ENCODE peak calls at places on chromosome 11, in ten cellular contexts. D, L, G, J, Y, C, W, B, I and K are unnamed samples.

GRCh38 chr11:121138259-121138658 is 37.2 kb downstream of the TECTA start:
- DNase-seq in G (no peak), Y (no peak), I (no peak), D (no peak), L (no peak), J (no peak), B (no peak), W (no peak), C (no peak), K (no peak)

GRCh38 chr11:63476618-63477017 is 14.3 kb downstream of the PLAAT5 start:
- DNase-seq in D (no peak), B (no peak), J (no peak), G (no peak), W (no peak), L (no peak), C (no peak), Y (no peak), I (no peak), K (no peak)

GRCh38 chr11:60706931-60707330 is 7.5 kb downstream of the MS4A8 start:
- DNase-seq in I (no peak), Y (no peak), L (no peak), J (no peak), B (no peak), G (no peak), W (no peak), C (no peak), D (no peak), K (no peak)

GRCh38 chr11:122108192-122108799 is 7.7 kb downstream of the BLID start:
- DNase-seq in I (no peak), G (no peak), W (no peak), B (peak; percentile 57), Y (no peak), J (no peak), D (peak; percentile 73), L (peak; percentile 22), C (no peak), K (peak; percentile 36)

GRCh38 chr11:76602431-76602861 is 68.1 kb downstream of the LRRC32 start:
- DNase-seq in B (no peak), J (no peak), C (peak; percentile 77), Y (no peak), L (no peak), D (peak; percentile 78), G (peak; percentile 72), I (peak; percentile 84), W (no peak), K (peak; percentile 58)

GRCh38 chr11:68271781-68272608 is at the start of gene C11orf24:
- DNase-seq in G (peak; percentile 95), J (peak; percentile 98), I (peak; percentile 96), D (peak; percentile 97), C (peak; percentile 98), L (peak; percentile 96), Y (peak; percentile 96), B (peak; percentile 79), W (peak; percentile 90), K (peak; percentile 93)

GRCh38 chr11:59267738-59268475 is 55.2 kb upstream of the MPEG1 start:
- DNase-seq in B (no peak), C (no peak), Y (no peak), I (no peak), G (no peak), D (no peak), J (no peak), L (no peak), W (no peak), K (no peak)

GRCh38 chr11:47271961-47272661 is 2.2 kb downstream of the MADD start:
- DNase-seq in W (no peak), G (peak; percentile 50), I (peak; percentile 73), B (no peak), Y (peak; percentile 62), J (no peak), L (peak; percentile 35), D (no peak), C (peak; percentile 63), K (no peak)

GRCh38 chr11:80782135-80782885 is 1341.5 kb upstream of the TENM4 start:
- DNase-seq in I (no peak), G (no peak), D (no peak), C (no peak), B (no peak), W (no peak), L (no peak), Y (no peak), J (no peak), K (no peak)

GRCh38 chr11:58390551-58391063 is 16.1 kb downstream of the OR5B3 start:
- DNase-seq in C (no peak), L (no peak), I (no peak), W (no peak), J (no peak), D (no peak), B (no peak), G (no peak), Y (no peak), K (no peak)

GRCh38 chr11:112965601-112966125 is 4.4 kb downstream of the NCAM1 start:
- DNase-seq in I (no peak), G (no peak), B (no peak), J (no peak), W (no peak), Y (no peak), D (no peak), L (no peak), C (no peak), K (no peak)

GRCh38 chr11:112962854-112963367 is 1.7 kb downstream of the NCAM1 start:
- DNase-seq in L (peak; percentile 21), W (no peak), J (peak; percentile 48), Y (peak; percentile 72), C (peak; percentile 57), I (peak; percentile 84), G (peak; percentile 79), D (peak; percentile 8), B (no peak), K (peak; percentile 81)

GRCh38 chr11:112961146-112961668 is at the start of gene NCAM1:
- DNase-seq in B (peak; percentile 67), I (peak; percentile 92), L (peak; percentile 38), G (peak; percentile 85), Y (peak; percentile 67), C (peak; percentile 63), W (peak; percentile 21), J (peak; percentile 51), D (peak; percentile 90), K (peak; percentile 90)

GRCh38 chr11:112961751-112962747 is 829 bp downstream of the NCAM1 start:
- DNase-seq in L (peak; percentile 7), I (peak; percentile 45), D (peak; percentile 8), C (no peak), W (no peak), Y (no peak), G (peak; percentile 24), J (no peak), B (no peak), K (peak; percentile 50)

DNA sequence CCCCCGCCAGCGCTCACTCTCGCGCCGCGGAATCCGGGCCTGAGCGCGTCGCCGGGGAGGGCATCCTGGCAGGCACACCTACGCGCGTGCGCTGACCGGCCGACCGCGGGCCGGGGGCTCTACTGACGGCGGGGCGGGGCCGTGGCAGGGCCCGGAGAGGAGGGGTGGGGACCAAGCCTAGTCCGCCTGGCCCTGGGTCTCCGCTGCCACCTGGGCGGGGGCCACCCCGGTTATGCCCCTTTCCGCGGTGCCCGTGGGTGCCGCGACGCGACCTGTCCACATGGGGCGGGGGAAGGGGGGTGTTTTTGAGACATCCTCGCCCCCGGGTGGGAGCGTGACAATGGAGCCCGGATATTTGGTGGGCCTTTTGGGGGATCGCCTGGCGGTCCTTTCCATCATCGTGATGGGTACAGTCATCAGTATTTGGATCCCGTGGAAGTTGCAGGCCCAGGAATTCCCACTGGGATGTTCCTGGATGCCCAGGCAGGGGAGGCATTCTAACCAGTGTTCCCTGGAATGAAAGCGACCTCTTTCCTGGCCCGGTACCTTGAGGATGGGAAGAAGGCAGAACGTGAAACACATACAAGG is 2.2 kb downstream of the NCAM1 start:
- DNase-seq in L (no peak), W (no peak), B (no peak), C (no peak), I (no peak), G (no peak), Y (no peak), J (no peak), D (no peak), K (no peak)
- H3K27ac ChIP-seq in L (no peak overlapping the region), W (peak overlapping the region; percentile 80), B (no peak overlapping the region), C (peak overlapping the region; percentile 62), I (peak overlapping the region; percentile 74), G (peak overlapping the region; percentile 80), Y (peak overlapping the region; percentile 66), J (no peak overlapping the region), D (no peak overlapping the region), K (peak overlapping the region; percentile 70)

GRCh38 chr11:22920939-22921565 is 60.8 kb upstream of the CCDC179 start:
- DNase-seq in Y (no peak), L (peak; percentile 43), G (no peak), J (no peak), W (no peak), B (no peak), C (no peak), I (no peak), D (peak; percentile 70), K (no peak)
- TF ChIP-seq CTCF in Y (peak; percentile 52), L (peak; percentile 64), G (peak; percentile 67), J (peak; percentile 71), W (peak; percentile 30), B (peak; percentile 64), C (peak; percentile 47), I (peak; percentile 57), D (peak; percentile 88), K (peak; percentile 15)

DNA sequence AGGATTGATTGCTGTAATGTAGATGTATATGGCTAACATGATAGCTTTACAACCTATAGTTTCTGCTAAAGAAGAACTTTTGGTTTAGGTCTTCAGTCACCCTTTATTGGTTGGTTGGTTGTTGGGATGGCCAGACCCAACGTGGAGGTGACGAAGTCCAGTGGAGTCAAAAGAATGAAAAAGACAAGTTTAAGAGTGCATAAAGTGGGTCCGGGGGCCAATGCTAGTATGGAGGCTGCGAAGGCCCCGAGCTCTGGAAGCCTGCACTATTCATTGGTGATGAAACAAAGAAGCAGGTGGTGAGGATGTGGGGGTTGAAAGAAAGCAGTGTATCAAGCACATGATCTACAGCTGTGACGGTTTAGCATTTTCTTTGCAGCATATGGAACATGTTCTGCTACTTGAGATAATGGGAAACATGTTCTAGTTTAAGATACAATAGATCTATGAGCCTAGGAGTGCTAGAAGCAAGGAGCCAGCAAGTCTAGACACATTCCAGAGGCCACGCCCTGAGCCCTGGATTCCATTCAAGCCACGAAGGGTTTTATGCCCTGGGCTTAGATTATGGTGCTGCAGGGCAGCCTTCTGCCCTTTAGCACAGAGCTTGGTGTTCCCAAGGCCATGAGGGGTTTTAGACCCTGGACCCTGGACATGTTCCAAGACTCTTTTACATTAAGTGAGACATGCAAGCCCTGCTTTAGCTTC is 6.3 kb downstream of the TCP11L1 start:
- DNase-seq in W (no peak), B (no peak), L (no peak), G (no peak), C (peak; percentile 88), D (peak; percentile 6), Y (no peak), I (no peak), J (no peak), K (no peak)
- H3K27ac ChIP-seq in W (no peak overlapping the region), B (no peak overlapping the region), L (no peak overlapping the region), G (no peak overlapping the region), C (peak overlapping the region; percentile 51), D (no peak overlapping the region), Y (no peak overlapping the region), I (no peak overlapping the region), J (no peak overlapping the region), K (no peak overlapping the region)

GRCh38 chr11:133810766-133811165 is 34.5 kb downstream of the SPATA19 start:
- DNase-seq in G (no peak), C (no peak), W (no peak), L (no peak), D (no peak), B (no peak), Y (no peak), J (no peak), I (no peak), K (no peak)
- TF ChIP-seq CTCF in G (no peak), C (no peak), W (no peak), L (no peak), D (no peak), B (no peak), Y (no peak), J (no peak), I (no peak), K (no peak)